ENCODE peak calls at places on chromosomes 6 and 20, in seven cellular contexts. M is ovary, Y is fibroblast of the aortic adventitia, G is kidney, I is fibroblast of lung, K is pancreas, T is hepatocyte. V is an unnamed sample.

GRCh38 chr20:31908424-31908823 is 38.0 kb downstream of the TTLL9 start:
- DNase-seq in M (no peak), Y (no peak), G (no peak), I (no peak), K (no peak), T (no peak), V (no peak)

GRCh38 chr20:35663516-35663812 is 1.2 kb downstream of the CPNE1 start:
- DNase-seq in M (no peak), Y (no peak), G (no peak), I (no peak), K (no peak), T (no peak), V (peak; percentile 26)

GRCh38 chr6:15907914-15908518 is 220.9 kb upstream of the MYLIP start:
- DNase-seq in M (no peak), Y (no peak), G (no peak), I (no peak), K (no peak), T (peak; percentile 66), V (no peak)

GRCh38 chr6:41593451-41594238 is 44.6 kb upstream of the MDFI start:
- DNase-seq in M (no peak), Y (no peak), G (peak; percentile 61), I (no peak), K (peak; percentile 42), T (no peak), V (no peak)

GRCh38 chr20:17662333-17663039 is 19.6 kb downstream of the RRBP1 start:
- DNase-seq in M (no peak), Y (peak; percentile 88), G (peak; percentile 70), I (peak; percentile 46), K (peak; percentile 52), T (no peak), V (peak; percentile 86)

GRCh38 chr6:144286503-144287393 is 1.6 kb downstream of the UTRN start:
- DNase-seq in M (peak; percentile 75), Y (peak; percentile 86), G (peak; percentile 92), I (peak; percentile 84), K (peak; percentile 82), T (peak; percentile 76), V (peak; percentile 92)

GRCh38 chr6:21997414-21998037 is 299.3 kb downstream of the PRL start:
- DNase-seq in M (no peak), Y (no peak), G (no peak), I (no peak), K (no peak), T (no peak), V (peak; percentile 13)

GRCh38 chr6:18241208-18241836 is 23.0 kb downstream of the DEK start:
- DNase-seq in M (no peak), Y (peak; percentile 22), G (no peak), I (no peak), K (no peak), T (no peak), V (no peak)

GRCh38 chr6:158776737-158777136 is 42.4 kb downstream of the EZR start:
- DNase-seq in M (no peak), Y (no peak), G (no peak), I (no peak), K (no peak), T (no peak), V (no peak)

GRCh38 chr6:156917213-156917612 is 140.0 kb downstream of the ARID1B start:
- DNase-seq in M (no peak), Y (no peak), G (no peak), I (no peak), K (no peak), T (no peak), V (peak; percentile 9)

GRCh38 chr6:72784581-72784980 is 162.7 kb downstream of the KCNQ5 start:
- DNase-seq in M (no peak), Y (peak; percentile 72), G (no peak), I (peak; percentile 10), K (no peak), T (no peak), V (peak; percentile 48)

GRCh38 chr6:32973934-32974333 is 5.5 kb downstream of the BRD2 start:
- DNase-seq in M (no peak), Y (peak; percentile 74), G (no peak), I (peak; percentile 72), K (no peak), T (peak; percentile 29), V (peak; percentile 70)

GRCh38 chr6:93341900-93342613 is 77.3 kb downstream of the EPHA7 start:
- DNase-seq in M (no peak), Y (no peak), G (no peak), I (no peak), K (no peak), T (no peak), V (no peak)

DNA sequence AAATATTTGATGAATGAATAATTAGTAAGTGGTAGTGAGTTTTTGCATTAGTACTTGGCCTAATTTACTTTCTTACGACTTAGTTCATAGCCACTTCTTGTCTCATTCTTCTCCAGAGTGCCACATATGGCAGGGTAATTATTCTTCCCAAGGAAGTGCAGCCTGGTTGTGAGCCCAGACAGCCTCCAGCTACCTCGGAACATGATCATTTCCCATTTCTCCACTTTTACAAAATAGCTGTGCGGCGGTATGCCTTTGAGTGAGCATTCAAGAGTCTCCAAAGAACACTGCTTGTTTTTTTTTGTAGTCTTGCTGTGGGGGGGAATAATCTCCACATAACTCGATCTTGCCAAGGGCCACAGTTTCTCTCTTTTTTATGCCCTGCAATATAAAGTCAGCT is 765.0 kb downstream of the HDGFL1 start:
- DNase-seq in M (no peak), Y (no peak), G (no peak), I (no peak), K (no peak), T (no peak), V (no peak)
- TF ChIP-seq CTCF in M (no peak), Y (no peak), G (no peak), I (no peak), K (no peak), T (no peak), V (no peak)

DNA sequence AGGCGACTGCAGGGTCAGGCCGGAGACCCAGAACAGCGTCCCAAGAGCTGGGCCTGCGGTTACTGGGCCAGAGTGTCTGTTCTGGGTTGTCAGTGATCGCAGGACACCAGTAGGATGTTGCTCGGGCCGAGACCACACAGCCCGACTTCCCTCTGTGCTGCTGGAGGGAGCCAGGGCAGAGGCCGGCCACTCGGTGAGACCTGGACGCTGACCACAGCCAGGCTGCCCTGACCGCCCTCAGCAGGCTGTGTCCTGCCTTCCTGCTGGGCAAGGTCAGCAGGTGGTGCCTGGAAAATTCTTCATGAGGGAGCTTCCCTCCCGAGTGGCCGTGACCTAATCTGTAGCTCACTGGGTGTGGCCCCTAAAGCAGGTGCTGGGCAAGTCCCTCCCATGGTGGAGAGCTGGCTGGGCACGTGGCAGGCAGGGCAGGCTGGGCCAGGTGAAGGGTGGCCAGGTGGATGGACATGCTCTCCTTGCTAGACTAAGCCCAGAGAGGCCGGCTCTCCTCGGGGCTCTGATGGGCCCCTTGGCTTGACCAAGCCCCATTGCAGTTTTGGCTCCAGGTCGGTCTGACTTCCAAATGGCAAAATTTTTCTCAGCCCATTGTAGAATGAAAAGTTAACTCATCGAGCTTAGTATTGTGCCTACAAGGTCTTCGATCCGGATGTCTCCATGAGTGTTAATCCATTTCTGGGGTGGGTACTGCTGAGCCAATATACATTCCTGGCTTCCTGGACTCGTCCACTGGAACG is 1.9 kb downstream of the SLCO4A1 start:
- DNase-seq in M (peak; percentile 31), Y (no peak), G (peak; percentile 93), I (no peak), K (no peak), T (no peak), V (no peak)
- H3K4me3 ChIP-seq in M (no peak overlapping the region), Y (no peak overlapping the region), G (peak overlapping the region; percentile 50), I (no peak overlapping the region), K (no peak overlapping the region), T (no peak overlapping the region), V (no peak overlapping the region)

GRCh38 chr20:61942526-61942925 is 123.2 kb downstream of the TAF4 start:
- DNase-seq in M (no peak), Y (no peak), G (peak; percentile 63), I (no peak), K (no peak), T (no peak), V (no peak)
- TF ChIP-seq CTCF in M (no peak), Y (no peak), G (no peak), I (no peak), K (no peak), T (no peak), V (no peak)

GRCh38 chr20:62643521-62644043 is 1.3 kb downstream of the SLCO4A1 start:
- DNase-seq in M (no peak), Y (peak; percentile 37), G (no peak), I (no peak), K (no peak), T (no peak), V (no peak)

GRCh38 chr20:62642666-62643520 is 590 bp downstream of the SLCO4A1 start:
- DNase-seq in M (no peak), Y (peak; percentile 30), G (no peak), I (peak; percentile 8), K (peak; percentile 74), T (no peak), V (no peak)

GRCh38 chr20:62645613-62646012 is 3.3 kb downstream of the SLCO4A1 start:
- DNase-seq in M (no peak), Y (no peak), G (no peak), I (no peak), K (no peak), T (no peak), V (no peak)

GRCh38 chr20:62646851-62647520 is 4.7 kb downstream of the SLCO4A1 start:
- DNase-seq in M (no peak), Y (no peak), G (no peak), I (no peak), K (no peak), T (no peak), V (no peak)

GRCh38 chr20:62644802-62645496 is 2.6 kb downstream of the SLCO4A1 start:
- DNase-seq in M (peak; percentile 25), Y (no peak), G (no peak), I (no peak), K (no peak), T (no peak), V (no peak)
- H3K4me3 ChIP-seq in M (no peak overlapping the region), Y (no peak overlapping the region), G (no peak overlapping the region), I (no peak overlapping the region), K (no peak overlapping the region), T (no peak overlapping the region), V (no peak overlapping the region)

GRCh38 chr6:7101290-7101689 is 6.5 kb upstream of the RREB1 start:
- DNase-seq in M (no peak), Y (no peak), G (no peak), I (no peak), K (no peak), T (no peak), V (no peak)
- TF ChIP-seq CTCF in M (no peak), Y (no peak), G (no peak), I (no peak), K (no peak), T (no peak), V (no peak)

GRCh38 chr20:50528129-50528528 is 17.9 kb downstream of the PTPN1 start:
- DNase-seq in M (no peak), Y (no peak), G (no peak), I (no peak), K (no peak), T (no peak), V (no peak)
- H3K4me3 ChIP-seq in M (no peak overlapping the region), Y (no peak overlapping the region), G (no peak overlapping the region), I (no peak overlapping the region), K (no peak overlapping the region), T (no peak overlapping the region), V (no peak overlapping the region)

V was measured in fibroblast of pulmonary artery.